ENCODE peak calls at places on chromosomes 11 and 22, in four cellular contexts. R, C, K and J are unnamed samples.

GRCh38 chr11:132251095-132251494 is 880.7 kb downstream of the NTM start:
- DNase-seq in K (no peak), C (no peak), R (no peak), J (no peak)

GRCh38 chr22:17121235-17122195 is at the start of gene TMEM121B:
- DNase-seq in R (peak; percentile 76), C (no peak), K (no peak), J (peak; percentile 23)

GRCh38 chr11:27700351-27701261 is at the start of gene BDNF:
- DNase-seq in K (no peak), C (no peak), R (no peak), J (peak; percentile 55)

GRCh38 chr22:39219071-39220050 is 25.4 kb downstream of the PDGFB start:
- DNase-seq in C (no peak), R (no peak), K (no peak), J (no peak)

GRCh38 chr11:118744001-118744400 is 47.0 kb downstream of the DDX6 start:
- DNase-seq in R (no peak), K (no peak), C (no peak), J (no peak)

GRCh38 chr22:31945971-31946680 is 1.8 kb downstream of the YWHAH start:
- DNase-seq in R (no peak), C (no peak), K (no peak), J (peak; percentile 27)

GRCh38 chr11:117876341-117877119 is at the start of gene FXYD6:
- DNase-seq in R (peak; percentile 66), C (no peak), K (no peak), J (no peak)

GRCh38 chr11:72972541-72973128 is 158.4 kb downstream of the ATG16L2 start:
- DNase-seq in K (no peak), C (no peak), R (no peak), J (no peak)

GRCh38 chr22:23113067-23113846 is 28.5 kb downstream of the RSPH14 start:
- DNase-seq in K (no peak), R (peak; percentile 52), C (no peak), J (no peak)

GRCh38 chr11:36177837-36178236 is 111.4 kb downstream of the COMMD9 start:
- DNase-seq in K (no peak), C (no peak), R (no peak), J (no peak)

GRCh38 chr11:1005913-1006312 is 30.6 kb downstream of the MUC6 start:
- DNase-seq in R (no peak), K (no peak), C (no peak), J (no peak)

GRCh38 chr22:50320671-50321325 is 6.0 kb downstream of the DENND6B start:
- DNase-seq in K (no peak), R (no peak), C (no peak), J (no peak)

GRCh38 chr11:92728628-92729027 is 240.8 kb upstream of the MTNR1B start:
- DNase-seq in R (no peak), C (no peak), K (no peak), J (no peak)

GRCh38 chr22:46557736-46558480 is 20.5 kb upstream of the CELSR1 start:
- DNase-seq in R (no peak), C (no peak), K (no peak), J (no peak)

GRCh38 chr11:102010776-102011500 is 36.3 kb upstream of the CFAP300 start:
- DNase-seq in R (no peak), K (peak; percentile 53), C (no peak), J (peak; percentile 66)

GRCh38 chr11:73566977-73567755 is 30.7 kb downstream of the FAM168A start:
- DNase-seq in R (no peak), K (no peak), C (no peak), J (peak; percentile 62)

GRCh38 chr11:119701591-119702260 is 27.3 kb downstream of the NECTIN1 start:
- DNase-seq in K (no peak), C (no peak), R (no peak), J (no peak)

GRCh38 chr11:106159846-106160245 is 82.4 kb downstream of the AASDHPPT start:
- DNase-seq in K (no peak), R (no peak), C (no peak), J (no peak)

GRCh38 chr11:106161775-106162174 is 84.3 kb downstream of the AASDHPPT start:
- DNase-seq in C (no peak), K (no peak), R (no peak), J (no peak)

GRCh38 chr11:106162190-106162589 is 84.7 kb downstream of the AASDHPPT start:
- DNase-seq in K (no peak), C (no peak), R (no peak), J (no peak)

GRCh38 chr11:106156290-106156937 is 79.0 kb downstream of the AASDHPPT start:
- DNase-seq in R (peak; percentile 17), C (peak; percentile 12), K (peak; percentile 15), J (peak; percentile 37)

DNA sequence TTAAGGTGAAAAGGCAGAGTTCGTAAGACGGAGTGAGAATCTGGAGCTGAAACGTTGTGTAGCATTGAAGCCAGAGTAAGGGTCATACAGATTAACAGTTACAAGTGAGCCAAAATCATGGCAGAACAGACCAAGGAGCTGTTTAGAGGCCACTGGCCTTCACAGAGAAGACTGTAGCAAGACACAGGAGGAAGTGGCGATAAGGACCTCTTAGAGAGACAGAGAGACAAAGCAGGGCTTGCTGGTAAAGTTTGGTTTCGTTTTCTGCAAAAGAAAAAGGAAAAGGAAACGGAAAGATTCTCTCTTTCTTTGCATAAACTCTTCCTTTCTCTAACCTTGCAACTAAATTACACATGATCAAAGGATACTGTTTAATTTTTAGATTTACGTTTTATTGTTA is 83.0 kb downstream of the AASDHPPT start:
- DNase-seq in K (no peak), R (no peak), C (no peak), J (no peak)
- TF ChIP-seq MYC in K (no peak), R (no peak), C (no peak), J (no peak)

GRCh38 chr22:42511401-42511891 is 8.2 kb downstream of the RRP7A start:
- DNase-seq in K (no peak), R (no peak), C (no peak), J (no peak)

GRCh38 chr22:42519544-42520237 is at the start of gene RRP7A:
- DNase-seq in R (peak; percentile 72), K (peak; percentile 48), C (no peak), J (peak; percentile 79)

GRCh38 chr22:42520663-42521546 is 1.3 kb upstream of the RRP7A start:
- DNase-seq in K (peak; percentile 94), C (no peak), R (no peak), J (no peak)

GRCh38 chr22:42515896-42516295 is 3.7 kb downstream of the RRP7A start:
- DNase-seq in R (no peak), C (no peak), K (peak; percentile 62), J (no peak)
- H4K20me1 ChIP-seq in R (no peaks in the 10 kb centered on the region), C (no peaks in the 10 kb centered on the region), K (peaks cover 9% of the 10 kb centered on the region), J (no peaks in the 10 kb centered on the region)

GRCh38 chr11:70399681-70400112 is 1.4 kb downstream of the CTTN start:
- DNase-seq in R (peak; percentile 58), C (no peak), K (peak; percentile 78), J (peak; percentile 95)

GRCh38 chr11:70400643-70401042 is 2.3 kb downstream of the CTTN start:
- DNase-seq in R (no peak), C (no peak), K (no peak), J (no peak)

GRCh38 chr11:70397336-70397982 is 870 bp upstream of the CTTN start:
- DNase-seq in C (no peak), R (no peak), K (peak; percentile 43), J (no peak)

GRCh38 chr11:70397983-70398833 is at the start of gene CTTN:
- DNase-seq in K (peak; percentile 79), C (peak; percentile 24), R (peak; percentile 98), J (peak; percentile 87)

DNA sequence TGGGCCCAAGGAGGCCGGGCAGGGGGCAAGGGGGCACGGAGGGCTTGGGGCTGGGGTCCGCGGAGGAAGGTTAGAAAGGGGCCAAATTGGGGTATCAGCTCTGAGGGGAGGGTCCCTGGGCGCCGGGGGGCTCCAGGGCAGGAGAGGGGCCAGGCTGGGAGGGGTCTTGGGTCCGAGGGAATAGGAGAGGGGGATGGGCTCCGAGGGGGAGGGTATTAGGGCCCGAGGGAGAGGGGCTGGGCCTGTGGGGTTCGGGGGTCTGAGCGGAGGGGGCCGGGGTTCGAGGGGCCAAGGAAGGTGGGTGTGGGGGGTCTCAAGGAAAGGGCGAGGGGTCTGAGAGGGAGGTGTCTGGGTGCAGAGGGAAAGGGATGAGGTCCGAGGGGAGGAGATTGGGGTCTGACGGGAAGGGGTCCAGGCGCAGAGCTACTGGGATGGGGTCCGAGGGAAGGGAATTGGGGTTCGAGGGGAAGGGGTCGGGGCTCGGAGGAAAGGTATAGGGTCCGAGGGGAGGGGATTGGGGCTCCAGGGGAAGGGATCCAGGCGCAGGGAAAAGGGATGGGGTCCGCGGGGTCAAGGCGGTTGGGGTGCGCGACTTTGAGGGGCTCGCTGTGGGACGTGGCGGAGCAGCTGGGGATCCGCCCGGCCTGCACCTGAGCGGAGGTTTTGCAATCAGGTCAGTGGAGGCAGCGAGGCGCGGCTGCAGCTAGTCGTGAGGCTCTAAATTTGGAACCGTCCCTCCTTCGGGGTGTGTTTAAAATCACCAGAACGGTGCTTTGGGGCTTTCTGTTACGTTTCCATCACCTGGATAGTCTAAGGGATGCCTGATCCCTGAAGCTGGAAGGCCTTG is 728 bp downstream of the CTTN start:
- DNase-seq in K (no peak), C (no peak), R (peak; percentile 56), J (no peak)
- TF ChIP-seq MYC in K (no peak), C (no peak), R (no peak), J (no peak)

DNA sequence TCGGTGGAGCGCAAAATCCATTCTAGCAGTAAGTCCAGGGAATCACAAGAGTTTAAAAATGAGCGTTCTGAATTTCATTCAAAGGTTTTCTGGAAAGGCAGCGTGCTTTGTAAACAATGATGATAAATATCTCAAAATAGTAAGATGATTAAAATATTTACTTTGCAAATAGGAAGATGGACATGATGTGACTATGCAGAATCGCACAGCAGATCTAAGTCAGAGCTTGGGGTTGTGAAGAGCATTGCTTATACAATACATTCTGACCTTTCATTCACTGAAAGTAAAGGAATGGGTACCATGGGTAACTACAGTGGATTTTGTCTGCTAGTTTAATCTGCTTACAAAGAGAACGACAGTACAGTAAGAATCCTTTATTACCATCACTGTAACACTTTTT is 77.5 kb downstream of the PPP6R3 start:
- DNase-seq in C (no peak), R (no peak), K (no peak), J (no peak)
- H4K20me1 ChIP-seq in C (peaks cover 3% of the 10 kb centered on the region), R (peaks cover 5% of the 10 kb centered on the region), K (peaks cover 6% of the 10 kb centered on the region), J (peaks cover 4% of the 10 kb centered on the region)

GRCh38 chr11:70108250-70108649 is 30.1 kb downstream of the ANO1 start:
- DNase-seq in C (no peak), R (no peak), K (no peak), J (no peak)
- TF ChIP-seq MYC in C (no peak), R (no peak), K (no peak), J (no peak)

GRCh38 chr22:40221055-40221414 is 43.3 kb downstream of the TNRC6B start:
- DNase-seq in C (no peak), R (no peak), K (no peak), J (no peak)

GRCh38 chr22:40224702-40225101 is 47.0 kb downstream of the TNRC6B start:
- DNase-seq in R (no peak), K (no peak), C (no peak), J (no peak)

GRCh38 chr22:40231618-40232313 is 54.0 kb downstream of the TNRC6B start:
- DNase-seq in C (no peak), R (no peak), K (no peak), J (no peak)

DNA sequence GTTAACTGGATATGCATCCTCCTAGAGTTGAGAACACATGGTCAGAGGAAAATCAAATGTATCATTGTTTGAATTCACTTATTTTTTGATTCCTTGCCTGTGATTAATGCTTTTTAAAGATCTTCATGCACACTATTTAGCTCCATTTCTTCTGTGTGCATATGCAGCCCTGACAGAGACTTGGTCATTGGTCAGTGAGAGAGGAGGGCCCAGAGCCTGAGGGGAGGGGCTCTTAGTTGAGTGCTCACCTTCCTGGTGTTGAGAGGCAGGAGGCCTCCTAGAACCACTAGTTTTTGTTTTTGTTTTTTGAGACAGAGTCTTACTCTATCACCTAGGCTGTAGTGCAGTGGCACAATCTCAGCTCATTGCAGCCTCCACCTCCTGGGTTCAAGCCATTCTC is 48.9 kb downstream of the TNRC6B start:
- DNase-seq in K (no peak), R (no peak), C (no peak), J (no peak)
- H4K20me1 ChIP-seq in K (no peaks in the 10 kb centered on the region), R (peaks cover 3% of the 10 kb centered on the region), C (no peaks in the 10 kb centered on the region), J (peaks cover 2% of the 10 kb centered on the region)